ENCODE peak calls at places on chromosomes 7 and 10, in four cellular contexts. One of them, this sample, is unnamed.
A peak's percentile ranks its signal among the peaks of the same experiment; 100 is the strongest.

GRCh38 chr7:69517985-69518731 is 80.1 kb upstream of the AUTS2 start:
- DNase-seq in CD4-positive, CD25-positive, alpha-beta regulatory T cell: no peak
- DNase-seq in H1: peak; percentile 87
- DNase-seq in GM23248: no peak
- DNase-seq in this sample: peak; percentile 8

GRCh38 chr7:139777948-139778841 is at the start of gene HIPK2:
- DNase-seq in CD4-positive, CD25-positive, alpha-beta regulatory T cell: peak; percentile 66
- DNase-seq in H1: no peak
- DNase-seq in GM23248: peak; percentile 87
- DNase-seq in this sample: peak; percentile 54

GRCh38 chr10:1198453-1199344 is 142.5 kb downstream of the WDR37 start:
- DNase-seq in CD4-positive, CD25-positive, alpha-beta regulatory T cell: no peak
- DNase-seq in H1: no peak
- DNase-seq in GM23248: no peak
- DNase-seq in this sample: no peak

GRCh38 chr7:2050511-2050866 is 182.3 kb downstream of the MAD1L1 start:
- DNase-seq in CD4-positive, CD25-positive, alpha-beta regulatory T cell: no peak
- DNase-seq in H1: no peak
- DNase-seq in GM23248: no peak
- DNase-seq in this sample: no peak

GRCh38 chr10:94192974-94193373 is 169.8 kb downstream of the NOC3L start:
- DNase-seq in CD4-positive, CD25-positive, alpha-beta regulatory T cell: no peak
- DNase-seq in H1: no peak
- DNase-seq in GM23248: no peak
- DNase-seq in this sample: peak; percentile 28

GRCh38 chr7:111089822-111090426 is 1.0 kb upstream of the LRRN3 start:
- DNase-seq in CD4-positive, CD25-positive, alpha-beta regulatory T cell: peak; percentile 74
- DNase-seq in H1: no peak
- DNase-seq in GM23248: peak; percentile 65
- DNase-seq in this sample: no peak

GRCh38 chr10:94524146-94524545 is 21.4 kb upstream of the HELLS start:
- DNase-seq in CD4-positive, CD25-positive, alpha-beta regulatory T cell: no peak
- DNase-seq in H1: no peak
- DNase-seq in GM23248: peak; percentile 23
- DNase-seq in this sample: peak; percentile 93

GRCh38 chr10:124211921-124212320 is 118.5 kb upstream of the CHST15 start:
- DNase-seq in CD4-positive, CD25-positive, alpha-beta regulatory T cell: no peak
- DNase-seq in H1: no peak
- DNase-seq in GM23248: peak; percentile 40
- DNase-seq in this sample: peak; percentile 70

GRCh38 chr7:91946549-91946948 is 5.9 kb downstream of the AKAP9 start:
- DNase-seq in CD4-positive, CD25-positive, alpha-beta regulatory T cell: no peak
- DNase-seq in H1: no peak
- DNase-seq in GM23248: no peak
- DNase-seq in this sample: no peak

GRCh38 chr7:141568227-141568626 is 17.0 kb downstream of the AGK start:
- DNase-seq in CD4-positive, CD25-positive, alpha-beta regulatory T cell: no peak
- DNase-seq in H1: no peak
- DNase-seq in GM23248: no peak
- DNase-seq in this sample: no peak

GRCh38 chr7:133703547-133703946 is 423.6 kb upstream of the LRGUK start:
- DNase-seq in CD4-positive, CD25-positive, alpha-beta regulatory T cell: no peak
- DNase-seq in H1: no peak
- DNase-seq in GM23248: peak; percentile 89
- DNase-seq in this sample: peak; percentile 95

GRCh38 chr7:76011437-76011836 is 17.0 kb upstream of the TMEM120A start:
- DNase-seq in CD4-positive, CD25-positive, alpha-beta regulatory T cell: no peak
- DNase-seq in H1: no peak
- DNase-seq in GM23248: peak; percentile 76
- DNase-seq in this sample: peak; percentile 48

GRCh38 chr10:132331259-132331955 is 586 bp upstream of the LRRC27 start:
- DNase-seq in CD4-positive, CD25-positive, alpha-beta regulatory T cell: no peak
- DNase-seq in H1: no peak
- DNase-seq in GM23248: no peak
- DNase-seq in this sample: no peak

GRCh38 chr10:97333601-97334369 is 744 bp downstream of the FRAT2 start:
- DNase-seq in CD4-positive, CD25-positive, alpha-beta regulatory T cell: peak; percentile 57
- DNase-seq in H1: no peak
- DNase-seq in GM23248: peak; percentile 79
- DNase-seq in this sample: peak; percentile 35

GRCh38 chr7:74355091-74355490 is 65.9 kb downstream of the CLIP2 start:
- DNase-seq in CD4-positive, CD25-positive, alpha-beta regulatory T cell: no peak
- DNase-seq in H1: no peak
- DNase-seq in GM23248: peak; percentile 86
- DNase-seq in this sample: peak; percentile 77

GRCh38 chr10:100053686-100054460 is 27.8 kb downstream of the CPN1 start:
- DNase-seq in CD4-positive, CD25-positive, alpha-beta regulatory T cell: no peak
- DNase-seq in H1: no peak
- DNase-seq in GM23248: no peak
- DNase-seq in this sample: no peak

GRCh38 chr7:89926721-89927120 is 227.5 kb upstream of the STEAP1 start:
- DNase-seq in CD4-positive, CD25-positive, alpha-beta regulatory T cell: no peak
- DNase-seq in H1: no peak
- DNase-seq in GM23248: no peak
- DNase-seq in this sample: no peak

GRCh38 chr7:130901209-130901783 is 167.3 kb upstream of the KLF14 start:
- DNase-seq in CD4-positive, CD25-positive, alpha-beta regulatory T cell: no peak
- DNase-seq in H1: no peak
- DNase-seq in GM23248: peak; percentile 98
- DNase-seq in this sample: peak; percentile 99

GRCh38 chr7:112361154-112361553 is 89.1 kb upstream of the IFRD1 start:
- DNase-seq in CD4-positive, CD25-positive, alpha-beta regulatory T cell: no peak
- DNase-seq in H1: no peak
- DNase-seq in GM23248: peak; percentile 14
- DNase-seq in this sample: no peak

GRCh38 chr10:16845248-16845647 is 28.0 kb upstream of the RSU1 start:
- DNase-seq in CD4-positive, CD25-positive, alpha-beta regulatory T cell: no peak
- DNase-seq in H1: no peak
- DNase-seq in GM23248: no peak
- DNase-seq in this sample: no peak

GRCh38 chr7:24102988-24103387 is 181.0 kb upstream of the NPY start:
- DNase-seq in CD4-positive, CD25-positive, alpha-beta regulatory T cell: no peak
- DNase-seq in H1: no peak
- DNase-seq in GM23248: no peak
- DNase-seq in this sample: no peak

GRCh38 chr10:89032141-89032814 is 41.7 kb downstream of the FAS start:
- DNase-seq in CD4-positive, CD25-positive, alpha-beta regulatory T cell: peak; percentile 43
- DNase-seq in H1: peak; percentile 13
- DNase-seq in GM23248: peak; percentile 93
- DNase-seq in this sample: peak; percentile 81

GRCh38 chr10:127150136-127150535 is 46.3 kb downstream of the INSYN2A start:
- DNase-seq in CD4-positive, CD25-positive, alpha-beta regulatory T cell: no peak
- DNase-seq in H1: no peak
- DNase-seq in GM23248: peak; percentile 85
- DNase-seq in this sample: peak; percentile 74

GRCh38 chr7:30478349-30479228 is at the start of gene NOD1:
- DNase-seq in CD4-positive, CD25-positive, alpha-beta regulatory T cell: peak; percentile 83
- DNase-seq in H1: peak; percentile 10
- DNase-seq in GM23248: peak; percentile 90
- DNase-seq in this sample: peak; percentile 63

GRCh38 chr10:125148576-125148975 is 11.8 kb downstream of the CTBP2 start:
- DNase-seq in CD4-positive, CD25-positive, alpha-beta regulatory T cell: no peak
- DNase-seq in H1: no peak
- DNase-seq in GM23248: peak; percentile 23
- DNase-seq in this sample: no peak

GRCh38 chr10:18523025-18523424 is 128.4 kb downstream of the NSUN6 start:
- DNase-seq in CD4-positive, CD25-positive, alpha-beta regulatory T cell: no peak
- DNase-seq in H1: no peak
- DNase-seq in GM23248: peak; percentile 25
- DNase-seq in this sample: peak; percentile 11

GRCh38 chr7:5780801-5781496 is 514 bp downstream of the RNF216 start:
- DNase-seq in CD4-positive, CD25-positive, alpha-beta regulatory T cell: peak; percentile 40
- DNase-seq in H1: no peak
- DNase-seq in GM23248: peak; percentile 65
- DNase-seq in this sample: peak; percentile 10

GRCh38 chr7:25385731-25386136 is 157.4 kb upstream of the NPVF start:
- DNase-seq in CD4-positive, CD25-positive, alpha-beta regulatory T cell: no peak
- DNase-seq in H1: no peak
- DNase-seq in GM23248: no peak
- DNase-seq in this sample: no peak

GRCh38 chr7:25389489-25390106 is 161.3 kb upstream of the NPVF start:
- DNase-seq in CD4-positive, CD25-positive, alpha-beta regulatory T cell: peak; percentile 46
- DNase-seq in H1: no peak
- DNase-seq in GM23248: peak; percentile 68
- DNase-seq in this sample: peak; percentile 10

GRCh38 chr7:25391295-25391861 is 163.1 kb upstream of the NPVF start:
- DNase-seq in CD4-positive, CD25-positive, alpha-beta regulatory T cell: peak; percentile 30
- DNase-seq in H1: no peak
- DNase-seq in GM23248: peak; percentile 57
- DNase-seq in this sample: no peak

GRCh38 chr7:25386311-25386744 is 158.0 kb upstream of the NPVF start:
- DNase-seq in CD4-positive, CD25-positive, alpha-beta regulatory T cell: no peak
- DNase-seq in H1: no peak
- DNase-seq in GM23248: no peak
- DNase-seq in this sample: no peak

GRCh38 chr7:25388681-25389080 is 160.4 kb upstream of the NPVF start:
- DNase-seq in CD4-positive, CD25-positive, alpha-beta regulatory T cell: no peak
- DNase-seq in H1: no peak
- DNase-seq in GM23248: no peak
- DNase-seq in this sample: no peak
- H3K27ac ChIP-seq in CD4-positive, CD25-positive, alpha-beta regulatory T cell: no peak overlapping the region
- H3K27ac ChIP-seq in H1: no peak overlapping the region
- H3K27ac ChIP-seq in GM23248: no peak overlapping the region
- H3K27ac ChIP-seq in this sample: no peak overlapping the region

GRCh38 chr10:5655003-5655600 is 11.3 kb downstream of the ASB13 start:
- DNase-seq in CD4-positive, CD25-positive, alpha-beta regulatory T cell: peak; percentile 37
- DNase-seq in H1: no peak
- DNase-seq in GM23248: no peak
- DNase-seq in this sample: no peak

GRCh38 chr10:5654218-5654755 is 12.1 kb downstream of the ASB13 start:
- DNase-seq in CD4-positive, CD25-positive, alpha-beta regulatory T cell: no peak
- DNase-seq in H1: no peak
- DNase-seq in GM23248: no peak
- DNase-seq in this sample: no peak

GRCh38 chr10:5659702-5660528 is 6.5 kb downstream of the ASB13 start:
- DNase-seq in CD4-positive, CD25-positive, alpha-beta regulatory T cell: peak; percentile 40
- DNase-seq in H1: no peak
- DNase-seq in GM23248: peak; percentile 85
- DNase-seq in this sample: peak; percentile 36

GRCh38 chr10:5658871-5659618 is 7.3 kb downstream of the ASB13 start:
- DNase-seq in CD4-positive, CD25-positive, alpha-beta regulatory T cell: no peak
- DNase-seq in H1: no peak
- DNase-seq in GM23248: no peak
- DNase-seq in this sample: no peak

DNA sequence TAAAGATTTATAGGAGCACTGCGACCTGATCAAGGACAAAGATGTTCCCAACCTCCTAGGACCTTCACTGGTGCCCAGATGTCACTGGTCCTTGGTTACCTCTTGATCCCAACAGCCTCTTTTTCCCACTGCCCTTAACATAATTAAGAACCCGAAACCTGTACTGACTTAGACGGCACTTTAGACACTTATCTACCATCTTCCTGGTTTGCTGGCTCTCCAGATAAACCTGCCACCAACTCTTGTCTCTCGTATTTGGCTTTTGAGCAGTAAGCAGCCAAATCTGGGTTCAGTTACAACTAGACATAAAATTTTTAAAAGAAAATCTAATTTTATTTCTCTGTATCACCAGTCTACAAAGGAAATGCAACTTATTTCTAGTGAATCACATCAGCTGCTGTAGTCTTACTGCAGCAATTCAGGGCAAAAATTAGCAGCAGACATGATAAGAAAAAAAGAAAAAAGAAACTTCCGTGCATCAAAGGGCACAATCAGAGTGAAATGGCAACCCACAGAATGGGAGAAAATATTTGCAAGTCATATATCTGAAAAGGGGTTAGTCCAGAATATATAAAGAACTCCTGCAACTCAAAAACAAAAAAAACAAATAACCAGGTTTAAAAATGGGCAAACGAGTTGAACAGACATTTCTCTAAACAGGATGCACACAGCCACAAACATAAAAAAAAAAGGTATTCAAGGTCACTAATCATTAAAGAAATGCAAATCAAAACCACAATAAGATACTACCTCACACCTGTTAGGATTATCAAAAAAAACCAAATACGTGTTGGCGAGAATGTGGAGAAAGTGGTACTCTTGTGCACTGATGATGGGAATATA is 9.4 kb downstream of the ASB13 start:
- DNase-seq in CD4-positive, CD25-positive, alpha-beta regulatory T cell: peak; percentile 37
- DNase-seq in H1: no peak
- DNase-seq in GM23248: no peak
- DNase-seq in this sample: no peak
- H3K4me3 ChIP-seq in CD4-positive, CD25-positive, alpha-beta regulatory T cell: peak overlapping the region; percentile 54
- H3K4me3 ChIP-seq in H1: no peak overlapping the region
- H3K4me3 ChIP-seq in GM23248: no peak overlapping the region
- H3K4me3 ChIP-seq in this sample: no peak overlapping the region

GRCh38 chr10:10798543-10799192 is 219.0 kb upstream of the CELF2 start:
- DNase-seq in CD4-positive, CD25-positive, alpha-beta regulatory T cell: no peak
- DNase-seq in H1: no peak
- DNase-seq in GM23248: peak; percentile 53
- DNase-seq in this sample: no peak

GRCh38 chr10:10807106-10807505 is 210.6 kb upstream of the CELF2 start:
- DNase-seq in CD4-positive, CD25-positive, alpha-beta regulatory T cell: no peak
- DNase-seq in H1: no peak
- DNase-seq in GM23248: no peak
- DNase-seq in this sample: no peak

GRCh38 chr10:10804998-10805737 is 212.5 kb upstream of the CELF2 start:
- DNase-seq in CD4-positive, CD25-positive, alpha-beta regulatory T cell: no peak
- DNase-seq in H1: no peak
- DNase-seq in GM23248: peak; percentile 84
- DNase-seq in this sample: peak; percentile 91

GRCh38 chr10:10803273-10803672 is 214.4 kb upstream of the CELF2 start:
- DNase-seq in CD4-positive, CD25-positive, alpha-beta regulatory T cell: no peak
- DNase-seq in H1: no peak
- DNase-seq in GM23248: peak; percentile 57
- DNase-seq in this sample: no peak

DNA sequence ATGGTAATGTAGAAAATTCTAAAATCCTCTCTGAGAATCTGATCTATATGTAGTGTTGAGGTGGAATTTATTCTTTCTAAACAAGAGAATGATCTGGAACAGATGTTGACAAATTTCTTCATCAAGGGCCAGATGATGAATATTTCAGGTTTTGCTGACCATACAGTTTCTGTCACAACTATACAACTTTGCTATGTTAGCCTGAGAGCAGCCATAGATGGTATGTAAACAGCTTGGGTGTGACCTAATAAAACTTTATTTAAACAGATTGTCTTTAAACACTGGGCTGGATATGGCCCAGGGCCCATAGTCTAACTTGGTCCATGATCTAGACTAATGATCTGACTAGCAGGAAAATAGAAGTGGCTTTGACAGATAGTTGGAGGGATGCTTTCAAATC is 213.6 kb upstream of the CELF2 start:
- DNase-seq in CD4-positive, CD25-positive, alpha-beta regulatory T cell: no peak
- DNase-seq in H1: no peak
- DNase-seq in GM23248: no peak
- DNase-seq in this sample: no peak
- H3K27ac ChIP-seq in CD4-positive, CD25-positive, alpha-beta regulatory T cell: no peak overlapping the region
- H3K27ac ChIP-seq in H1: no peak overlapping the region
- H3K27ac ChIP-seq in GM23248: no peak overlapping the region
- H3K27ac ChIP-seq in this sample: no peak overlapping the region

DNA sequence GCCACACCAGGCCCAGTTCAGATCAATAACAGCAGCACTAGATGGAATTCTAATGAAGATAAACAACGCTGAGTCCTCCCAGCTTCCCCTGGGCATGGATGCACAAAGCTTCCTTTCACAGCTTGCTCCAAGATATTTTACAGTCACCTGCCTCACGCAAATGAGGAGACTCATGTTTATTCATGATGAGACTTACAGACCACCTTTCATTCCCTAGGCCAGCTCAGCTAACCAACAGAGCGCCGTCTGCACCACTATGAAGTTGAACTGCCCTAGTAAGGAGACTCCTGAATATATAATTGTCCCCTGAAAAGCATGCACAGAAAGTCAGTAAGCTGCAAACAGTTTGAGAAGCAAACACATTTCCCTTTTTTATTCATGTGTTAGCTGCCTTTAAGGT is 283.0 kb upstream of the AOAH start:
- DNase-seq in CD4-positive, CD25-positive, alpha-beta regulatory T cell: no peak
- DNase-seq in H1: no peak
- DNase-seq in GM23248: no peak
- DNase-seq in this sample: no peak
- H3K4me3 ChIP-seq in CD4-positive, CD25-positive, alpha-beta regulatory T cell: no peak overlapping the region
- H3K4me3 ChIP-seq in H1: no peak overlapping the region
- H3K4me3 ChIP-seq in GM23248: no peak overlapping the region
- H3K4me3 ChIP-seq in this sample: no peak overlapping the region